ENCODE peak calls at places on chromosome 19, in nine cellular contexts. L, S, J, I, B, Z, M, Y and O are unnamed samples.

GRCh38 chr19:55579766-55580621 is 654 bp downstream of the ZNF579 start:
- DNase-seq in L (no peak), S (peak; percentile 27), J (no peak), I (peak; percentile 44), B (peak; percentile 77), Z (peak; percentile 71), M (no peak), Y (no peak), O (peak; percentile 74)

GRCh38 chr19:58562126-58563033 is 4.0 kb upstream of the UBE2M start:
- DNase-seq in L (no peak), S (peak; percentile 33), J (peak; percentile 30), I (no peak), B (peak; percentile 60), Z (peak; percentile 75), M (peak; percentile 48), Y (peak; percentile 78), O (peak; percentile 68)

GRCh38 chr19:34131100-34131499 is 41.2 kb upstream of the LSM14A start:
- DNase-seq in L (no peak), S (no peak), J (no peak), I (no peak), B (no peak), Z (no peak), M (no peak), Y (no peak), O (no peak)

GRCh38 chr19:35154535-35155406 is at the start of gene FXYD5:
- DNase-seq in L (no peak), S (peak; percentile 69), J (peak; percentile 80), I (peak; percentile 76), B (peak; percentile 60), Z (peak; percentile 83), M (peak; percentile 68), Y (peak; percentile 87), O (peak; percentile 87)

GRCh38 chr19:58089846-58090245 is 8.2 kb downstream of the ZSCAN18 start:
- DNase-seq in L (no peak), S (no peak), J (no peak), I (no peak), B (no peak), Z (no peak), M (no peak), Y (peak; percentile 41), O (no peak)

GRCh38 chr19:35644987-35645679 is 3.0 kb upstream of the COX6B1 start:
- DNase-seq in L (peak; percentile 74), S (peak; percentile 78), J (peak; percentile 72), I (peak; percentile 79), B (peak; percentile 75), Z (peak; percentile 90), M (peak; percentile 87), Y (peak; percentile 91), O (peak; percentile 98)

GRCh38 chr19:6402834-6403608 is 10.1 kb upstream of the GTF2F1 start:
- DNase-seq in L (no peak), S (no peak), J (no peak), I (no peak), B (no peak), Z (peak; percentile 9), M (no peak), Y (no peak), O (no peak)

GRCh38 chr19:10270616-10271394 is at the start of gene ICAM1:
- DNase-seq in L (peak; percentile 50), S (peak; percentile 43), J (peak; percentile 71), I (no peak), B (peak; percentile 52), Z (peak; percentile 71), M (peak; percentile 72), Y (peak; percentile 95), O (peak; percentile 90)

GRCh38 chr19:11306337-11306736 is 10.4 kb downstream of the TSPAN16 start:
- DNase-seq in L (no peak), S (no peak), J (no peak), I (no peak), B (no peak), Z (peak; percentile 28), M (no peak), Y (no peak), O (no peak)

GRCh38 chr19:45638930-45639729 is at the start of gene EML2:
- DNase-seq in L (no peak), S (no peak), J (peak; percentile 54), I (peak; percentile 49), B (peak; percentile 15), Z (peak; percentile 87), M (peak; percentile 71), Y (peak; percentile 82), O (peak; percentile 95)

GRCh38 chr19:532578-533484 is 1.3 kb downstream of the CDC34 start:
- DNase-seq in L (peak; percentile 50), S (peak; percentile 72), J (peak; percentile 56), I (peak; percentile 63), B (peak; percentile 80), Z (peak; percentile 67), M (peak; percentile 85), Y (peak; percentile 86), O (peak; percentile 89)

GRCh38 chr19:8336072-8336569 is 6.9 kb downstream of the KANK3 start:
- DNase-seq in L (no peak), S (no peak), J (no peak), I (no peak), B (no peak), Z (no peak), M (no peak), Y (no peak), O (peak; percentile 59)

GRCh38 chr19:39110263-39110967 is 15.2 kb upstream of the PAK4 start:
- DNase-seq in L (peak; percentile 33), S (peak; percentile 63), J (peak; percentile 64), I (peak; percentile 72), B (peak; percentile 80), Z (peak; percentile 84), M (peak; percentile 81), Y (peak; percentile 77), O (peak; percentile 85)

GRCh38 chr19:10086904-10087256 is 763 bp downstream of the SHFL start:
- DNase-seq in L (no peak), S (no peak), J (peak; percentile 51), I (no peak), B (no peak), Z (peak; percentile 58), M (no peak), Y (no peak), O (no peak)

GRCh38 chr19:58350871-58351557 is 2.3 kb downstream of the A1BG start:
- DNase-seq in L (no peak), S (no peak), J (no peak), I (no peak), B (no peak), Z (no peak), M (no peak), Y (no peak), O (no peak)

DNA sequence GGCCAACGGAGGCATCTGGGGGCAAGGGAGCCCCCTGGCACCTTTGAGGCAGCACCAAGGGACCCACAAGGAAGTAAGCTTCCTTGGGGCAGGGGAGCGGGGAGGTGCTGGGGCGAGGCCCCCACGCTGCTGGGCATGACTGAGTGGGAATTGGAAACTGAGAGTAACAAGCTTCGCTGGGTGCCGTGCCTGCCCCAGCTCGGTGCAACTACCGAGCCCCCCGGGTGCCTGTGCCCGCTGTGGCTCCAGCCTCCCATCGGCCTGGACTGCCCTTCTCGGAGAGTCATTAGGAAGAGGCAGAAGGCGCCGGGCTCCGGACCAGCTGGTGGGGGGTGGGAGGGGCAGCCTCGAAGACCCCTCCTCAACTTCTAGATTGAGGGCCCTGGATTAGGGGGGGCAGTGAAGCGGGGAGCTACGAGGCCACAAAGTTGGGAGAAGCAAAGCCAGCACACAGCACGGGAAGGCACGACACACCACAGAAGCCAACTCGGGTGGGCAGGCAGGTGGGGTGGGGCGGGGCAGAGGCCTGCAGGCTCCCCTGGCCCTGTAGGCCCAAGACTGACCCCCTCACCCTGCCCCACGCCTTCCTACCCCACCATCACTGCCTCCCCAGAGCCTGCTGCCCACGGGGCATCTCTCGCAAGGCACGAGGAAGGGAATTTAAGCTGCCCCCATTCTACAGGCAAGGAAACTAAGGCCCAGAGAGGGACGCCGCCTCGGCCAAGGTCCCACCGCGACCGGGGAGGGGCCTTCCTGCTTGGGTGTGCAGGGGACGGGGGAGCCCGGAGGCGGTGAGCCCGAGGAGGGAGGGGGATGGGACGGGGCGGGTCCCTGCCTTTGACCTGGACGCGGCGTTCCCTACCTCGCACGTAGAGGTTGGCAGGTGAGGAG is 83.2 kb downstream of the PTPRS start:
- DNase-seq in L (no peak), S (no peak), J (no peak), I (no peak), B (no peak), Z (no peak), M (no peak), Y (no peak), O (no peak)
- H3K27ac ChIP-seq in L (no peak overlapping the region), S (no peak overlapping the region), J (no peak overlapping the region), I (no peak overlapping the region), B (no peak overlapping the region), Z (no peak overlapping the region), M (no peak overlapping the region), Y (no peak overlapping the region), O (no peak overlapping the region)

GRCh38 chr19:1884291-1884718 is 991 bp downstream of the ABHD17A start:
- DNase-seq in L (no peak), S (no peak), J (peak; percentile 64), I (no peak), B (no peak), Z (peak; percentile 61), M (no peak), Y (no peak), O (peak; percentile 51)
- H3K27ac ChIP-seq in L (peak overlapping the region; percentile 89), S (no peak overlapping the region), J (peak overlapping the region; percentile 92), I (peak overlapping the region; percentile 79), B (peak overlapping the region; percentile 62), Z (no peak overlapping the region), M (peak overlapping the region; percentile 87), Y (peak overlapping the region; percentile 84), O (no peak overlapping the region)

DNA sequence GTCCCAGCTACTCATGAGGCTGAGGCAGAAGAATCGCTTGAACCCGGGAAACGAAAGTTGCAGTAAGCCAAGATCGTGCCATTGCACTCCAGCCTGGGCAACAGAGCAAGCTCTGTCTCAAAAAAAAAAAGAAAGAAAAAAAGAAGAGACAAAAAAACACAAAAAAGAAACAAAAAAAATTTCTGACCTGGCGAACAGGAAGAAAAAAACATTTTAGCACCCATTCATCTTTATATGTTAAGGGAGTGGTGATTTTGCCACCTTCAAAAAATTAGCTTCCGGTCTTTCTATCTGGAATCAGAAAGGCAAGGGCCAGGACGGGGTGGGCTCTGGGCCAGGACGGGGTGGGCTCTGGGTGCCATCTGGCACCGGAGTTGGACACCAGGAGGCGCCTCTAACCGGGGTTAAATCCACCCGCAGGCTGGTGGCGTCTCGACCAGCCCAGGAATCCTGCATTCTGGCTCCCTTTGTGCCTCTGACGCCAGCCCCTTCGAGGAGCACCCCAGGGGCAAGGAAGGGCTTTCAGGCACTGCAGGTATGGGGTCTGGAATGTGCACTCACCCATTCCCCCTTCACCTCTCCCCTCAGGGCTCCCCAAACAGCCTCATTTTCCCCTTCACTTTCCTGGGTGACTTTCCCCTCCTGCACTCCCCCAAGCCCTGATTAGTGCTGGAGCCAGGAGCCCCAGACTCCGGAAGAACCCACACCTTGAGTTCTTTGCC is 10.4 kb upstream of the ZSWIM4 start:
- DNase-seq in L (peak; percentile 50), S (peak; percentile 81), J (peak; percentile 73), I (peak; percentile 65), B (peak; percentile 90), Z (peak; percentile 83), M (peak; percentile 85), Y (peak; percentile 92), O (peak; percentile 92)
- H3K27ac ChIP-seq in L (peak overlapping the region; percentile 10), S (peak overlapping the region; percentile 48), J (no peak overlapping the region), I (peak overlapping the region; percentile 70), B (peak overlapping the region; percentile 36), Z (no peak overlapping the region), M (peak overlapping the region; percentile 31), Y (peak overlapping the region; percentile 30), O (peak overlapping the region; percentile 29)

DNA sequence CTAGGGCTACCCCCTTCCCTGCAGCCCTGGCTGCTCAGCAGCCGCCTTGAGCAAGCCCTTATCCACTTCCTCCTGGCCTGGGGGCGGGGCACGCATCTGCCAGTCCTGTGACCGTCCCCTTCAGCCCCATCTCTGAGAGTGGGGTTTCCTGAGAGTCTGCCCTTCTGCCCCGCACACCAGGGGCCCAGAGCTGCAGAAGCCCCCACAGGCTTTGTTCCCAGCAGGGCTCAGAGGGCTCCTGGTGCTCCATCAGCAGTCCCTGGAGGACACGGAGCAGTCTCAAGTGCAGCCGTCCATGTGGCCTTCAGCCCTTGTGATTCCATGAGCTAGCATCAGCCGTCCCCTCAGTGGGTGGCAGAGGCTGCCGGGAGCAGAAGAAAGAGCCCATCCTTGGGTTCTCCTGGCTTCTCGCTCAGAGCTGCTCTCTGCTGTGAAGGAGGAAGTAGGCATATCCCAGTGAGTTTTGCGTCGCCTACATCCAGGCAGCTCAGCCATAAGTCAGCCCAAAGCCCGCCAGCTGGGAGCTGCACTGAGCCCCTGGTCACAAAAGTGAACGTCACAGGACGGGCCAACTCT is 16.3 kb downstream of the MYO9B start:
- DNase-seq in L (no peak), S (no peak), J (no peak), I (no peak), B (no peak), Z (peak; percentile 63), M (peak; percentile 43), Y (peak; percentile 87), O (no peak)
- H3K27ac ChIP-seq in L (peak overlapping the region; percentile 85), S (no peak overlapping the region), J (no peak overlapping the region), I (no peak overlapping the region), B (no peak overlapping the region), Z (peak overlapping the region; percentile 47), M (peak overlapping the region; percentile 72), Y (peak overlapping the region; percentile 13), O (peak overlapping the region; percentile 4)